ENCODE peak calls at places on chromosomes 12 and 14, in ten cellular contexts. M is tibial artery, E is HFFc6, U is right lobe of liver, H is uterus, A is adrenal gland, W is stomach, Z is AG09309, V is OCI-LY7, N is GM23338. S is an unnamed sample.

GRCh38 chr12:40618621-40619020 is 73.6 kb upstream of the CNTN1 start:
- DNase-seq in M (no peak), E (no peak), U (no peak), H (no peak), A (no peak), W (no peak), Z (no peak), V (no peak), N (no peak), S (no peak)

GRCh38 chr14:100088226-100088625 is 23.0 kb downstream of the EVL start:
- DNase-seq in M (no peak), E (no peak), U (no peak), H (no peak), A (no peak), W (no peak), Z (no peak), V (no peak), N (no peak), S (no peak)

GRCh38 chr14:70698288-70698687 is 56.6 kb downstream of the TTC9 start:
- DNase-seq in M (no peak), E (peak), U (no peak), H (no peak), A (peak), W (peak), Z (no peak), V (no peak), N (no peak), S (no peak)

GRCh38 chr12:52369809-52370208 is 2.5 kb upstream of the KRT85 start:
- DNase-seq in M (peak), E (no peak), U (no peak), H (no peak), A (no peak), W (no peak), Z (no peak), V (no peak), N (no peak), S (no peak)

GRCh38 chr14:23608454-23608853 is 27.7 kb upstream of the DHRS2 start:
- DNase-seq in M (no peak), E (no peak), U (peak), H (no peak), A (peak), W (peak), Z (no peak), V (no peak), N (no peak), S (no peak)

GRCh38 chr14:22887260-22887989 is 4.4 kb downstream of the REM2 start:
- DNase-seq in M (peak), E (peak), U (no peak), H (peak), A (peak), W (peak), Z (no peak), V (peak), N (peak), S (peak)

GRCh38 chr12:116954700-116955381 is 44.1 kb downstream of the FBXW8 start:
- DNase-seq in M (peak), E (no peak), U (peak), H (no peak), A (no peak), W (peak), Z (no peak), V (no peak), N (no peak), S (no peak)

GRCh38 chr14:91223028-91223783 is 21.3 kb downstream of the GPR68 start:
- DNase-seq in M (no peak), E (no peak), U (no peak), H (no peak), A (no peak), W (no peak), Z (no peak), V (no peak), N (no peak), S (no peak)

GRCh38 chr14:24690492-24690891 is 56.5 kb upstream of the GZMB start:
- DNase-seq in M (no peak), E (no peak), U (no peak), H (no peak), A (no peak), W (no peak), Z (no peak), V (peak), N (peak), S (no peak)

DNA sequence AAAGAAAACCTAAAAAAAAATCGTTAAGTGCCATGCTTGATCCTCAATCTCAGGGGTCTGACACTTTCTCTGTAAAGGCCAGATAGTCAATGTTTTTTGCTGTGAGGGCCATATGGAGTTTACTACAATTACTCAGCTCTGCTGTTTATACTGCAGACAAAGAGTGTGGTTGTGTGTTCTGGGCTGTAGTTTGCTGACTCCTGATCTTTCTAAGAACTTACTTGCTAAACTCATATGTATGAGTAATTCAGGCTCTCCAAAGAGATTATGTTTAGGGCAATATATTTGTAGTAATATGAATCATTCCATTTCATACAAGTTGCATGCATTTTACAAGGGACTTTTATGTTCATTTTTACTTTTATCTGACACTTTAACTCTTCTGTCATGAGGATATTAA is 188.2 kb downstream of the TMTC2 start:
- DNase-seq in M (no peak), E (no peak), U (no peak), H (no peak), A (no peak), W (no peak), Z (no peak), V (no peak), N (no peak), S (no peak)
- TF ChIP-seq CTCF in M (no peak), E (no peak), U (no peak), H (no peak), A (no peak), W (no peak), Z (no peak), V (no peak), N (no peak), S (no peak)

GRCh38 chr12:132561784-132562156 is 48.6 kb downstream of the LRCOL1 start:
- DNase-seq in M (no peak), E (no peak), U (no peak), H (no peak), A (no peak), W (peak), Z (no peak), V (peak), N (peak), S (peak)
- TF ChIP-seq CTCF in M (no peak), E (no peak), U (peak), H (no peak), A (no peak), W (no peak), Z (peak), V (peak), N (peak), S (no peak)

DNA sequence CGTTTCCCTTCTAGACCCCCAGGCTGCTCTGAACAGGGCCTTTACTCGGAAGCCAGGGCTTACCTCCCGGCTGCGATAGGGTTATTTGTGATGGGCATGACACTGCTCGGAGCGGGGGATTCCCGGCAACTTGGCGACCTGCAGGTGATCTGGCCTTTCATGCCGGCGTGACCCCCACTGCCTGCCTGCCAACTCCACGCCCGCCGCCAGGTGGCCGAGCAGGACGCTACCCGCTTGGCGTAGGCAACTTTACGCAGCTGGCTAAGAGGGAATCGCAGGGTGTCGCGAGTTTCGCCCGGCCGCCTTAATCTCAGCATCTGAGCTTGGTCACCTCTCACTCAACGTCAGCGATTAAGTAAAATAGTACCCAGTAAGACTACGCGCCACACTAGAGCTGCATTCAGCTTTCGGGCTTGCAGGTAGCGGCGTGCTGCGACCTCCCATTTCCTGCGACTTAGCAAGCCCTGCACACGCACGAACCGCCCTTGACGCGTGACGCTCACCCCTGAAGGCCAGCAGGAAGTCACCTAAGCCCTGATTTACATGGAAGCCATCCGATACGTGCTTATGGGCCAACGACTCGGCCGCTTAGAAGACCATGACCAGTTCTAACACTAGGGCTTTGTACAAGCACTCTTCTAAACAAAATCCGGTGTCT is 33.3 kb downstream of the WBP11 start:
- DNase-seq in M (peak), E (peak), U (peak), H (peak), A (peak), W (peak), Z (peak), V (peak), N (peak), S (peak)
- TF ChIP-seq CTCF in M (peak), E (peak), U (peak), H (peak), A (peak), W (no peak), Z (peak), V (peak), N (peak), S (peak)

DNA sequence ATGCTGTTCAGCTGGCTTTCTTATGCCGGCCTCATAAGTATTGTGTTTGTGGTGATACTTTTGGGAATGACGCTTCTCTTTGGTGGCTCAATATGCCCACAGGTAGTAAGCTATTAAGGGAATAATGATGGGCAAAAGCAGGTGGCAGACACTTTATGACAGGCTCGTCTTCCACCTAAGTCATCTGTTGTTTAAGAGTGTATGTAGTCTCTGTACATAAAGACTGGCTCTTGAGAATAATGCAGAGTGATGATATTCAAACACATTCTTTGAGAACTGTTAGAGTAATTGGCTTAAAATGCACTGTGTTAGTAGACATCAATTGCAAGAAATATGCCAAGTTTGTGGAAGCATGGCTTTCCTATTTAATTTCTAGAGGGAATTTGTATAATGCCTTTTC is 694.8 kb upstream of the MIS18BP1 start:
- DNase-seq in M (no peak), E (no peak), U (no peak), H (no peak), A (no peak), W (no peak), Z (no peak), V (no peak), N (no peak), S (no peak)
- TF ChIP-seq CTCF in M (no peak), E (no peak), U (no peak), H (no peak), A (no peak), W (no peak), Z (no peak), V (no peak), N (no peak), S (no peak)

S was measured in GM20000.